ENCODE peak calls at places on chromosomes 4 and X, in eight cellular contexts. B is left ventricle myocardium inferior, S is WTC11, L is cardiac muscle cell, V is GM23338, D is brain microvascular endothelial cell, T is neural progenitor cell, Q is glutamatergic neuron. J is an unnamed sample.

GRCh38 chrX:9866633-9867032 is 80.4 kb downstream of the SHROOM2 start:
- DNase-seq in B (no peak), S (no peak), L (no peak), V (no peak), D (no peak), T (no peak), Q (no peak), J (no peak)

GRCh38 chr4:76987685-76988084 is 38.1 kb downstream of the SEPTIN11 start:
- DNase-seq in B (no peak), S (no peak), L (no peak), V (no peak), D (no peak), T (no peak), Q (no peak), J (no peak)

GRCh38 chrX:110755061-110755460 is 40.6 kb downstream of the CHRDL1 start:
- DNase-seq in B (no peak), S (no peak), L (no peak), V (no peak), D (no peak), T (no peak), Q (no peak), J (no peak)

GRCh38 chrX:13698432-13698831 is 9.5 kb downstream of the RAB9A start:
- DNase-seq in B (no peak), S (no peak), L (no peak), V (no peak), D (no peak), T (no peak), Q (no peak), J (no peak)

GRCh38 chrX:40933132-40934078 is 151.8 kb upstream of the USP9X start:
- DNase-seq in B (no peak), S (no peak), L (peak; percentile 3), V (no peak), D (peak; percentile 41), T (peak; percentile 3), Q (no peak), J (no peak)

GRCh38 chr4:142367326-142368188 is 478.5 kb downstream of the INPP4B start:
- DNase-seq in B (no peak), S (no peak), L (no peak), V (no peak), D (no peak), T (no peak), Q (no peak), J (no peak)

GRCh38 chrX:153539171-153539978 is 21.9 kb downstream of the ATP2B3 start:
- DNase-seq in B (peak; percentile 38), S (peak; percentile 76), L (peak; percentile 70), V (peak; percentile 69), D (peak; percentile 29), T (peak; percentile 81), Q (peak; percentile 82), J (peak; percentile 80)

GRCh38 chr4:57911203-57911602 is 801.0 kb upstream of the IGFBP7 start:
- DNase-seq in B (no peak), S (no peak), L (no peak), V (peak; percentile 1), D (no peak), T (no peak), Q (no peak), J (peak; percentile 8)

GRCh38 chr4:115113382-115114106 is at the start of gene NDST4:
- DNase-seq in B (no peak), S (no peak), L (peak; percentile 32), V (no peak), D (peak; percentile 53), T (peak; percentile 87), Q (peak; percentile 29), J (peak; percentile 26)

GRCh38 chrX:130688360-130688759 is 214.6 kb downstream of the ENOX2 start:
- DNase-seq in B (no peak), S (no peak), L (no peak), V (no peak), D (no peak), T (no peak), Q (no peak), J (no peak)

GRCh38 chr4:151824647-151825046 is 63.8 kb upstream of the GATB start:
- DNase-seq in B (no peak), S (no peak), L (no peak), V (no peak), D (no peak), T (no peak), Q (no peak), J (no peak)

GRCh38 chr4:45317276-45317675 is 590.9 kb upstream of the GNPDA2 start:
- DNase-seq in B (no peak), S (no peak), L (peak; percentile 36), V (no peak), D (no peak), T (no peak), Q (no peak), J (no peak)

GRCh38 chrX:21176927-21177571 is 197.2 kb upstream of the CNKSR2 start:
- DNase-seq in B (no peak), S (no peak), L (no peak), V (no peak), D (no peak), T (no peak), Q (no peak), J (no peak)

GRCh38 chr4:67988986-67989385 is 25.7 kb upstream of the TMPRSS11A start:
- DNase-seq in B (no peak), S (no peak), L (no peak), V (no peak), D (no peak), T (no peak), Q (no peak), J (no peak)

GRCh38 chrX:47817421-47817820 is 19.3 kb upstream of the ZNF81 start:
- DNase-seq in B (no peak), S (no peak), L (no peak), V (no peak), D (no peak), T (no peak), Q (no peak), J (no peak)

GRCh38 chrX:38991656-38992558 is 190.6 kb downstream of the MID1IP1 start:
- DNase-seq in B (no peak), S (no peak), L (no peak), V (no peak), D (no peak), T (no peak), Q (no peak), J (no peak)

GRCh38 chrX:48752498-48752897 is 9.0 kb upstream of the GLOD5 start:
- DNase-seq in B (no peak), S (no peak), L (no peak), V (no peak), D (no peak), T (no peak), Q (no peak), J (no peak)

GRCh38 chr4:26176621-26177121 is 144.1 kb upstream of the RBPJ start:
- DNase-seq in B (no peak), S (no peak), L (no peak), V (no peak), D (peak; percentile 21), T (peak; percentile 1), Q (no peak), J (no peak)

GRCh38 chr4:6362243-6362885 is 92.7 kb downstream of the WFS1 start:
- DNase-seq in B (peak; percentile 3), S (no peak), L (no peak), V (peak; percentile 48), D (no peak), T (no peak), Q (no peak), J (no peak)
- TF ChIP-seq CTCF in B (no peak), S (no peak), L (no peak), V (peak; percentile 44), D (no peak), T (peak; percentile 15), Q (no peak), J (no peak)

DNA sequence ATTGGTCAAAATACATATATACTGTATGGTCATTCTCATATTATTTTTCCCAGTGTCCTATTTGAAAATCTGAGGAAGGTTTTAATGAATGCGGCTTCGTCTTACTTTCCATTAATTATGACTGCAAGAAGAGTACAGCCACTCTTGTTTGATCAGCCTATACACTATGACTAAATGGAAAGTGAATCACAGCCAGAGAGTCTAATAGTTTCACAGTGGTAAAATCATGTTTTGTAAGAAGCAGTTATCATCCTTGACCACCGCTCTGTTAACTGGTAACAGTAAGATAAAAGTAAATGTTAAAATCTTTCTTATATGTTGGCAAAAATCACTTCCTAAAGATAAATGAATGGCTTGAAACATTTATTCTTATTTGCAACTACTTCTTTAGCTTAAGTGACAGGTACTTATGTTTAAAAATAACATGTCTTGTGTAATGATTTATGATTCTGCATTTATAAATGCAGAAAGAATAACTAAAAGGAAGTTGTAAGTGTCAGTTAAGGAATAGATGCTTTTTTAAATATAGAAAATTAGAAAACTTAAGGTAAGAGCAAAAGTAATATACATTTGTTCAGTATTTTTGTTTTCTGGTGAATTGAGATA is 13.3 kb downstream of the GALNT7 start:
- DNase-seq in B (no peak), S (no peak), L (no peak), V (no peak), D (peak; percentile 29), T (no peak), Q (no peak), J (no peak)
- TF ChIP-seq CTCF in B (no peak), S (no peak), L (no peak), V (no peak), D (no peak), T (no peak), Q (no peak), J (no peak)

DNA sequence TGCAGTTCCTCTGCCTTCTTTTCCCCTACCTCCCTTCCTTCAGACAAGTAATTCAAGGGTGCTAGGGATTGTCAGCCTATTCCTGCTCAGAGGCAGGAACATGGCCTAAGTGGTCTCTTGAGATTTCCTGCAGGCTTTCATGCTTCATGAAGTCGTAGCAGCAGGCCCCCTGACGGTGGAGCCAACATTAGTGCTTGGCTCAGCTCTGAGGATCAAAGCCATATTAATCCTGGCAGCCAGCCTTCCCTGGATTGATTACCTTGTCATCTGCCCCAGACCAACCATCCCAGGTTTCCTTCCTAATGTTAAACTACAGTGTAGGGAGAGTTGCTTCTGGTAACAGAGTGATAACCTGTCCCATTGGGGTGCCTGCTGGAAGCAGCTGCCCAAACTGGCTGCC is 84.1 kb downstream of the SLC16A2 start:
- DNase-seq in B (no peak), S (no peak), L (peak; percentile 82), V (no peak), D (no peak), T (peak; percentile 9), Q (peak; percentile 24), J (peak; percentile 19)
- TF ChIP-seq CTCF in B (no peak), S (no peak), L (no peak), V (no peak), D (no peak), T (no peak), Q (no peak), J (no peak)

GRCh38 chrX:727738-728621 is 97.4 kb downstream of the SHOX start:
- DNase-seq in B (no peak), S (peak; percentile 77), L (peak; percentile 45), V (peak; percentile 83), D (no peak), T (peak; percentile 65), Q (peak; percentile 46), J (peak; percentile 53)
- TF ChIP-seq CTCF in B (peak; percentile 43), S (peak; percentile 41), L (no peak), V (peak; percentile 72), D (peak; percentile 25), T (peak; percentile 66), Q (peak; percentile 66), J (peak; percentile 52)